ENCODE peak calls at places on chromosomes 12 and 14, in six cellular contexts. E is dorsolateral prefrontal cortex, A is cardiac fibroblast, D is Peyer's patch, O is uterus, J is A549. S is an unnamed sample.

GRCh38 chr12:16165506-16165905 is 112.0 kb downstream of the SLC15A5 start:
- DNase-seq in O (peak), E (no peak), A (peak), D (peak), J (peak), S (no peak)

GRCh38 chr12:104653730-104654328 is 197.1 kb downstream of the CHST11 start:
- DNase-seq in D (no peak), A (no peak), J (no peak), E (no peak), O (no peak), S (no peak)

GRCh38 chr14:24052656-24053547 is 1.1 kb downstream of the CARMIL3 start:
- DNase-seq in A (no peak), E (peak), J (no peak), O (no peak), D (no peak), S (no peak)

GRCh38 chr12:7061138-7061537 is 620 bp downstream of the C1S start:
- DNase-seq in D (no peak), J (no peak), A (no peak), E (no peak), O (peak), S (no peak)

GRCh38 chr12:79614730-79615129 is 76.0 kb downstream of the PAWR start:
- DNase-seq in O (no peak), E (no peak), D (no peak), A (no peak), J (no peak), S (no peak)

GRCh38 chr14:63345826-63346225 is 27.1 kb upstream of the GPHB5 start:
- DNase-seq in A (no peak), E (no peak), D (no peak), O (no peak), J (no peak), S (no peak)

GRCh38 chr12:100753837-100754236 is 40.7 kb upstream of the ANO4 start:
- DNase-seq in O (no peak), A (no peak), J (no peak), E (no peak), D (no peak), S (no peak)

GRCh38 chr12:108821407-108822397 is 35.7 kb downstream of the SSH1 start:
- DNase-seq in A (peak), O (no peak), E (no peak), J (no peak), D (no peak), S (no peak)

GRCh38 chr12:15830538-15830937 is 41.4 kb upstream of the EPS8 start:
- DNase-seq in A (peak), J (no peak), O (no peak), D (no peak), E (no peak), S (no peak)

GRCh38 chr12:99146185-99146584 is 501.1 kb downstream of the APAF1 start:
- DNase-seq in J (no peak), E (no peak), O (no peak), A (peak), D (no peak), S (no peak)

GRCh38 chr14:55628426-55628825 is 48.4 kb downstream of the KTN1 start:
- DNase-seq in A (no peak), J (no peak), O (no peak), D (no peak), E (no peak), S (no peak)

GRCh38 chr14:96098999-96099335 is 59.8 kb downstream of the C14orf132 start:
- DNase-seq in A (no peak), D (no peak), J (no peak), O (no peak), E (no peak), S (no peak)
- TF ChIP-seq CTCF in A (no peak), D (no peak), J (no peak), O (no peak), E (no peak), S (no peak)

GRCh38 chr12:93536766-93537515 is 35.5 kb upstream of the SOCS2 start:
- DNase-seq in D (no peak), A (no peak), J (no peak), O (no peak), E (no peak), S (no peak)

GRCh38 chr12:93539821-93540220 is 32.7 kb upstream of the SOCS2 start:
- DNase-seq in A (no peak), J (no peak), E (no peak), D (no peak), O (no peak), S (no peak)

GRCh38 chr12:93540506-93540905 is 32.0 kb upstream of the SOCS2 start:
- DNase-seq in A (peak), O (no peak), J (no peak), E (no peak), D (no peak), S (no peak)

GRCh38 chr12:93536111-93536765 is 36.2 kb upstream of the SOCS2 start:
- DNase-seq in A (no peak), J (no peak), O (no peak), E (no peak), D (no peak), S (no peak)

DNA sequence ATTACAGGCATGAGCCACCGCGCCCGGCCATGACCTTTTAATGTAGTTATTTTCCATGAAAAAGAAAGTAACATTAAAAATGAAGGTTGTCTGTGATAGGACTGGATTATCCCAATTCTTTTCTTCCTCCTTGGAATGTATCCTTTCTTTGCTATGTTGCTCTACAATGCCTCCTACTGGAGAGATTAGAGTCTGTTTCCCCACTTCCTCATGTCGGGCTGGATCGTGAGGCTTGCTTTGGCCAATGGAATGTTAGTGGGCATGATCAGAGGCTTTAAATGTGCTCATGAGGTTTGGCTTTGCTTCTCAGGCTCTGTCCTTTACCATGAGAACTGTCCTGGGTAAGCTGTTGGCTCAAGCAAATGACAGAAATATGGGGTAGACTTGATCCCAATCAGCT is 34.7 kb upstream of the SOCS2 start:
- DNase-seq in A (no peak), D (no peak), E (no peak), J (no peak), O (no peak), S (no peak)
- TF ChIP-seq CTCF in A (no peak), D (no peak), E (no peak), J (no peak), O (no peak), S (no peak)

GRCh38 chr12:2739069-2739468 is 55.7 kb upstream of the FKBP4 start:
- DNase-seq in D (no peak), A (no peak), J (no peak), E (no peak), O (no peak), S (no peak)

GRCh38 chr12:2732290-2732689 is 62.5 kb upstream of the FKBP4 start:
- DNase-seq in O (no peak), E (no peak), D (no peak), A (no peak), J (no peak), S (no peak)

GRCh38 chr12:2737656-2738241 is 57.0 kb upstream of the FKBP4 start:
- DNase-seq in O (no peak), A (no peak), J (no peak), E (no peak), D (no peak), S (no peak)

GRCh38 chr12:2733493-2734252 is 61.1 kb upstream of the FKBP4 start:
- DNase-seq in D (no peak), A (no peak), J (no peak), O (no peak), E (no peak), S (no peak)
- TF ChIP-seq CTCF in D (no peak), A (no peak), J (no peak), O (no peak), E (no peak), S (no peak)

GRCh38 chr14:103649001-103649400 is 20.0 kb downstream of the KLC1 start:
- DNase-seq in A (no peak), D (no peak), E (no peak), O (no peak), J (no peak), S (no peak)
- TF ChIP-seq CTCF in A (no peak), D (no peak), E (no peak), O (no peak), J (no peak), S (no peak)

GRCh38 chr12:14394317-14395058 is 29.0 kb downstream of the ATF7IP start:
- DNase-seq in J (peak), A (peak), E (no peak), D (peak), O (no peak), S (no peak)
- TF ChIP-seq CTCF in J (no peak), A (peak), E (peak), D (peak), O (no peak), S (no peak)

GRCh38 chr12:53025250-53025649 is 19.0 kb downstream of the EIF4B start:
- DNase-seq in A (no peak), O (no peak), J (no peak), E (no peak), D (no peak), S (no peak)
- TF ChIP-seq CTCF in A (no peak), O (no peak), J (no peak), E (no peak), D (no peak), S (no peak)

S was measured in CD8-positive, alpha-beta T cell.